ENCODE peak calls at places on chromosomes 3 and 15, in six cellular contexts. L, O, X, D, M and A are unnamed samples.
A peak's percentile ranks its signal among the peaks of the same experiment; 100 is the strongest.

GRCh38 chr3:48413611-48414010 is 16.3 kb downstream of the PLXNB1 start:
- DNase-seq in X (peak; percentile 2), O (no peak), D (no peak), L (peak; percentile 2), M (no peak), A (no peak)

GRCh38 chr3:38133557-38134405 is 3.1 kb downstream of the ACAA1 start:
- DNase-seq in O (no peak), L (no peak), M (no peak), X (no peak), D (no peak), A (no peak)

GRCh38 chr3:9846931-9847488 is 3.2 kb upstream of the RPUSD3 start:
- DNase-seq in M (no peak), X (no peak), L (no peak), D (no peak), O (no peak), A (no peak)

GRCh38 chr3:54146383-54147239 is 24.3 kb downstream of the CACNA2D3 start:
- DNase-seq in O (no peak), M (no peak), D (no peak), X (peak; percentile 77), L (peak; percentile 61), A (peak; percentile 62)

GRCh38 chr15:77784361-77785292 is 151.9 kb upstream of the LINGO1 start:
- DNase-seq in D (peak; percentile 19), M (no peak), L (no peak), X (peak; percentile 60), O (no peak), A (peak; percentile 10)

GRCh38 chr15:60520041-60520824 is 41.3 kb upstream of the ICE2 start:
- DNase-seq in L (no peak), X (no peak), M (no peak), O (no peak), D (peak; percentile 41), A (no peak)

GRCh38 chr3:158847466-158847849 is 45.6 kb downstream of the MFSD1 start:
- DNase-seq in X (no peak), D (peak; percentile 8), M (no peak), L (no peak), O (no peak), A (no peak)

GRCh38 chr15:37981781-37982180 is 47.3 kb downstream of the TMCO5A start:
- DNase-seq in D (peak; percentile 78), M (no peak), L (no peak), O (no peak), X (no peak), A (no peak)